ENCODE peak calls at places on chromosome X, in eight cellular contexts. K is lower lobe of right lung, M is substantia nigra, N is ovary, G is pancreas, H is prostate gland, E is IMR-90, Y is right cardiac atrium. A is an unnamed sample.

GRCh38 chrX:95056901-95057300 is 1382.9 kb downstream of the FAM133A start:
- DNase-seq in M (no peak), E (peak), H (no peak), N (no peak), G (no peak), K (no peak), Y (no peak), A (no peak)

GRCh38 chrX:9597361-9598035 is 132.6 kb downstream of the TBL1X start:
- DNase-seq in H (no peak), K (no peak), N (no peak), G (no peak), E (no peak), Y (no peak), M (no peak), A (no peak)

GRCh38 chrX:45851434-45851991 is 650.8 kb upstream of the DIPK2B start:
- DNase-seq in H (peak), Y (peak), N (peak), G (peak), E (no peak), K (peak), M (no peak), A (no peak)

GRCh38 chrX:68851082-68851481 is 22.3 kb downstream of the EFNB1 start:
- DNase-seq in E (no peak), Y (no peak), H (no peak), G (no peak), K (no peak), M (no peak), N (no peak), A (no peak)

GRCh38 chrX:22060952-22061351 is 28.8 kb downstream of the PHEX start:
- DNase-seq in K (no peak), G (no peak), Y (no peak), N (no peak), H (no peak), E (no peak), M (no peak), A (no peak)

GRCh38 chrX:76802698-76803097 is 375.2 kb downstream of the MAGEE1 start:
- DNase-seq in H (no peak), M (no peak), G (no peak), Y (no peak), E (no peak), K (no peak), N (no peak), A (no peak)

GRCh38 chrX:39613997-39614679 is 483.6 kb downstream of the BCOR start:
- DNase-seq in N (no peak), E (no peak), Y (no peak), G (no peak), K (peak), H (no peak), M (no peak), A (peak)

GRCh38 chrX:883588-883987 is 253.0 kb downstream of the SHOX start:
- DNase-seq in G (no peak), E (no peak), K (no peak), H (no peak), N (no peak), Y (no peak), M (no peak), A (no peak)

GRCh38 chrX:136063340-136064079 is 78.3 kb downstream of the SLC9A6 start:
- DNase-seq in K (peak), Y (no peak), N (no peak), G (no peak), M (no peak), H (no peak), E (no peak), A (no peak)

GRCh38 chrX:24563291-24564010 is 83.7 kb downstream of the PCYT1B start:
- DNase-seq in N (no peak), G (no peak), E (no peak), M (peak), H (no peak), K (no peak), Y (no peak), A (no peak)

GRCh38 chrX:100677616-100678181 is 33.7 kb downstream of the SRPX2 start:
- DNase-seq in M (no peak), Y (no peak), N (no peak), K (no peak), G (no peak), E (peak), H (no peak), A (no peak)

GRCh38 chrX:119990409-119990994 is 47.0 kb upstream of the NKAP start:
- DNase-seq in K (no peak), H (no peak), G (peak), Y (no peak), E (no peak), N (no peak), M (no peak), A (peak)

GRCh38 chrX:1507511-1508463 is 29.2 kb downstream of the P2RY8 start:
- DNase-seq in K (peak), Y (peak), G (no peak), E (no peak), H (no peak), N (no peak), M (no peak), A (no peak)

GRCh38 chrX:101478366-101478765 is 6.9 kb upstream of the ARMCX4 start:
- DNase-seq in Y (no peak), H (no peak), K (no peak), M (no peak), N (no peak), E (no peak), G (no peak), A (no peak)

GRCh38 chrX:133376422-133376821 is 38.9 kb downstream of the GPC4 start:
- DNase-seq in G (no peak), K (no peak), H (no peak), M (no peak), N (no peak), Y (no peak), E (no peak), A (no peak)

GRCh38 chrX:119758682-119759332 is 419 bp downstream of the SOWAHD start:
- DNase-seq in M (no peak), K (no peak), G (peak), N (peak), H (no peak), E (no peak), Y (no peak), A (peak)

GRCh38 chrX:20471483-20471882 is 204.8 kb upstream of the RPS6KA3 start:
- DNase-seq in Y (no peak), H (no peak), N (no peak), M (no peak), E (no peak), G (no peak), K (no peak), A (no peak)

GRCh38 chrX:42778096-42778495 is at the start of gene PPP1R2C:
- DNase-seq in K (no peak), G (no peak), N (no peak), H (no peak), E (no peak), M (no peak), Y (peak), A (no peak)

GRCh38 chrX:20235755-20236154 is 31.0 kb downstream of the RPS6KA3 start:
- DNase-seq in K (no peak), Y (no peak), G (no peak), H (no peak), M (no peak), N (no peak), E (no peak), A (no peak)

GRCh38 chrX:139429913-139430312 is 100.6 kb upstream of the F9 start:
- DNase-seq in H (peak), N (no peak), E (no peak), G (no peak), M (no peak), Y (no peak), K (no peak), A (no peak)

GRCh38 chrX:11437642-11438379 is 144.6 kb downstream of the AMELX start:
- DNase-seq in H (no peak), E (peak), G (no peak), M (no peak), K (peak), Y (peak), N (no peak), A (no peak)

GRCh38 chrX:69564665-69565064 is 51.2 kb upstream of the EDA start:
- DNase-seq in E (no peak), H (no peak), N (no peak), K (no peak), G (no peak), M (no peak), Y (no peak), A (no peak)

GRCh38 chrX:7191681-7192110 is 43.7 kb upstream of the PUDP start:
- DNase-seq in H (no peak), N (no peak), M (no peak), Y (no peak), E (peak), K (no peak), G (no peak), A (no peak)

GRCh38 chrX:111511477-111511876 is at the start of gene SERTM2:
- DNase-seq in N (no peak), E (peak), M (no peak), G (no peak), K (no peak), Y (no peak), H (no peak), A (no peak)

GRCh38 chrX:46168254-46168653 is 377.0 kb downstream of the ZNF674 start:
- DNase-seq in Y (no peak), H (no peak), K (peak), E (no peak), G (no peak), M (no peak), N (no peak), A (peak)

GRCh38 chrX:73126240-73126639 is 46.9 kb upstream of the PABPC1L2A start:
- DNase-seq in G (no peak), K (no peak), E (no peak), Y (no peak), H (no peak), M (no peak), N (no peak), A (no peak)

GRCh38 chrX:47574609-47575325 is 7.5 kb upstream of the TIMP1 start:
- DNase-seq in H (no peak), K (no peak), E (no peak), G (no peak), N (peak), Y (peak), M (no peak), A (no peak)

GRCh38 chrX:153408221-153408721 is 3.0 kb upstream of the ZFP92 start:
- DNase-seq in M (no peak), N (no peak), H (no peak), E (no peak), G (no peak), K (no peak), Y (peak), A (no peak)

GRCh38 chrX:10800776-10801175 is 180.4 kb upstream of the MID1 start:
- DNase-seq in G (no peak), M (no peak), H (no peak), Y (no peak), N (no peak), E (no peak), K (no peak), A (no peak)

GRCh38 chrX:51955200-51955599 is 61.8 kb downstream of the MAGED1 start:
- DNase-seq in N (no peak), K (no peak), H (no peak), Y (no peak), M (no peak), E (no peak), G (no peak), A (no peak)

GRCh38 chrX:29233592-29234179 is 646.4 kb downstream of the IL1RAPL1 start:
- DNase-seq in K (peak), H (no peak), E (no peak), N (no peak), Y (no peak), M (no peak), G (no peak), A (peak)

GRCh38 chrX:71098951-71099506 is 3.4 kb downstream of the FOXO4 start:
- DNase-seq in G (no peak), H (no peak), E (no peak), K (no peak), M (no peak), Y (no peak), N (no peak), A (no peak)

GRCh38 chrX:45517090-45517973 is 316.7 kb upstream of the DIPK2B start:
- DNase-seq in K (no peak), Y (no peak), H (no peak), E (peak), N (no peak), M (no peak), G (no peak), A (no peak)

GRCh38 chrX:115632455-115632854 is 71.5 kb downstream of the PLS3 start:
- DNase-seq in M (no peak), Y (no peak), N (no peak), E (peak), G (no peak), H (no peak), K (no peak), A (no peak)

GRCh38 chrX:72126048-72126415 is 5.7 kb downstream of the RTL5 start:
- DNase-seq in N (no peak), M (no peak), Y (no peak), H (no peak), G (peak), K (no peak), E (no peak), A (no peak)

GRCh38 chrX:12974217-12974796 is 603 bp upstream of the TMSB4X start:
- DNase-seq in H (no peak), N (peak), E (peak), K (peak), G (peak), Y (peak), M (peak), A (peak)

GRCh38 chrX:108123591-108124366 is 32.2 kb downstream of the ATG4A start:
- DNase-seq in G (no peak), N (no peak), M (no peak), Y (peak), E (no peak), H (no peak), K (no peak), A (no peak)

GRCh38 chrX:30301977-30302376 is 7.2 kb downstream of the NR0B1 start:
- DNase-seq in K (no peak), M (no peak), E (peak), Y (no peak), H (no peak), N (no peak), G (no peak), A (no peak)

GRCh38 chrX:103791826-103792458 is 15.3 kb downstream of the PLP1 start:
- DNase-seq in Y (no peak), G (no peak), M (no peak), E (peak), N (no peak), H (no peak), K (no peak), A (no peak)

GRCh38 chrX:103793541-103793932 is 16.9 kb downstream of the PLP1 start:
- DNase-seq in E (peak), Y (no peak), M (no peak), G (no peak), H (no peak), K (no peak), N (no peak), A (no peak)

GRCh38 chrX:103792916-103793540 is 16.4 kb downstream of the PLP1 start:
- DNase-seq in H (no peak), G (no peak), K (no peak), E (peak), M (no peak), Y (no peak), N (no peak), A (no peak)

GRCh38 chrX:103789004-103789403 is 12.4 kb downstream of the PLP1 start:
- DNase-seq in E (no peak), H (no peak), M (no peak), G (no peak), N (no peak), Y (no peak), K (no peak), A (no peak)

GRCh38 chrX:103791233-103791632 is 14.6 kb downstream of the PLP1 start:
- DNase-seq in H (no peak), E (peak), M (no peak), K (no peak), N (no peak), Y (no peak), G (no peak), A (no peak)
- H3K27ac ChIP-seq in H (no peak), E (no peak), M (no peak), K (no peak), N (no peak), Y (no peak), G (no peak), A (no peak)

GRCh38 chrX:56757327-56757726 is 28.3 kb downstream of the NBDY start:
- DNase-seq in E (no peak), M (no peak), N (no peak), K (no peak), Y (no peak), H (no peak), G (no peak), A (no peak)

GRCh38 chrX:56761167-56761566 is 32.1 kb downstream of the NBDY start:
- DNase-seq in E (no peak), K (no peak), Y (no peak), M (no peak), N (no peak), G (no peak), H (no peak), A (peak)

GRCh38 chrX:56762220-56762619 is 33.2 kb downstream of the NBDY start:
- DNase-seq in K (no peak), M (no peak), G (no peak), N (no peak), Y (no peak), H (no peak), E (no peak), A (no peak)

GRCh38 chrX:56758456-56758855 is 29.4 kb downstream of the NBDY start:
- DNase-seq in K (no peak), E (no peak), M (no peak), H (no peak), Y (no peak), G (no peak), N (no peak), A (no peak)

GRCh38 chrX:56759736-56760409 is 30.8 kb downstream of the NBDY start:
- DNase-seq in K (no peak), M (no peak), E (no peak), G (peak), N (no peak), Y (peak), H (no peak), A (peak)
- H3K27ac ChIP-seq in K (no peak), M (no peak), E (no peak), G (no peak), N (no peak), Y (no peak), H (no peak), A (no peak)

GRCh38 chrX:48974574-48974973 is 2.9 kb upstream of the KCND1 start:
- DNase-seq in G (no peak), N (no peak), Y (no peak), H (no peak), M (no peak), K (no peak), E (no peak), A (no peak)

GRCh38 chrX:48974033-48974432 is 2.4 kb upstream of the KCND1 start:
- DNase-seq in M (no peak), K (no peak), H (no peak), N (no peak), Y (no peak), E (no peak), G (no peak), A (no peak)

GRCh38 chrX:48971325-48972213 is at the start of gene KCND1:
- DNase-seq in G (no peak), E (peak), Y (peak), N (peak), H (no peak), K (no peak), M (no peak), A (no peak)

GRCh38 chrX:48975041-48975440 is 3.4 kb upstream of the KCND1 start:
- DNase-seq in G (no peak), Y (no peak), K (no peak), N (no peak), E (no peak), H (no peak), M (no peak), A (no peak)

GRCh38 chrX:48972214-48973164 is 845 bp upstream of the KCND1 start:
- DNase-seq in M (peak), K (no peak), N (no peak), G (no peak), H (no peak), E (peak), Y (no peak), A (no peak)
- H3K27ac ChIP-seq in M (no peak), K (peak), N (no peak), G (no peak), H (no peak), E (peak), Y (peak), A (no peak)

DNA sequence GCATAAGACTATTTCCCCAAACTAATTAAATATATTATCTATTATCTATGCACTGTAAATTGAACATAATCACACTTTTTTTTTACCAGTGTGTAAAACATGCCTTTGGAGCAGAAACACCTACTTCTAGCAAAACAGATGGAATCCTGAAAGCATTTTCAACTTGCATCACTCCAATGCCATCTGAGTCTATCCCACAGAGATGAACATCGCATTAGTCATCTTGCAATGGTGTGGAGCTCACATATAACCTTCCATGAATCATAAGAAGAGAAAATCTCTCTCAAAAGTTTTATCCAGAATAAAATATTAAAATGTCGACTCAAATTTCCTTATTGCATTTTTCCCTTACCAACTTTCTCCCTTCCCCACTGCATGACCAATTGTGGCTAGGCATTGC is 406.7 kb upstream of the ACTRT1 start:
- DNase-seq in M (no peak), H (no peak), Y (no peak), E (peak), K (no peak), N (no peak), G (no peak), A (no peak)
- H3K27ac ChIP-seq in M (no peak), H (no peak), Y (no peak), E (no peak), K (no peak), N (no peak), G (no peak), A (no peak)

A was measured in left lung.